ENCODE peak calls at places on chromosomes 16 and 17, in five cellular contexts. K is ELR; X is left kidney; G is effector memory CD8-positive, alpha-beta T cell; P is osteocyte. I is an unnamed sample.

GRCh38 chr17:56896968-56897359 is 16.9 kb downstream of the TRIM25 start:
- DNase-seq in P (no peak), X (no peak), G (no peak), K (no peak), I (no peak)

GRCh38 chr16:77869997-77870813 is 81.8 kb downstream of the VAT1L start:
- DNase-seq in P (no peak), G (no peak), X (peak), K (no peak), I (no peak)

GRCh38 chr17:59165933-59166342 is 10.4 kb downstream of the PRR11 start:
- DNase-seq in K (peak), G (peak), P (peak), X (peak), I (peak)

GRCh38 chr17:45430738-45431530 is 1.7 kb downstream of the ARHGAP27 start:
- DNase-seq in K (peak), G (no peak), P (no peak), X (peak), I (no peak)

GRCh38 chr17:3004925-3005324 is 58.5 kb downstream of the OR1D5 start:
- DNase-seq in P (no peak), K (no peak), X (peak), G (no peak), I (no peak)

GRCh38 chr16:679808-680624 is at the start of gene STUB1:
- DNase-seq in X (peak), G (peak), K (peak), P (peak), I (peak)

GRCh38 chr16:11781773-11782172 is 15.3 kb downstream of the ZC3H7A start:
- DNase-seq in X (peak), G (no peak), K (no peak), P (no peak), I (no peak)

GRCh38 chr17:32546031-32546444 is 59.2 kb downstream of the CDK5R1 start:
- DNase-seq in X (peak), P (no peak), K (peak), G (no peak), I (no peak)

GRCh38 chr17:67546578-67547527 is 169.8 kb downstream of the PITPNC1 start:
- DNase-seq in K (no peak), X (peak), P (no peak), G (no peak), I (peak)

GRCh38 chr16:12344577-12345343 is 368.2 kb downstream of the SNX29 start:
- DNase-seq in P (no peak), K (no peak), G (no peak), X (no peak), I (no peak)

GRCh38 chr17:3695723-3696411 is at the start of gene P2RX5:
- DNase-seq in X (peak), K (peak), P (no peak), G (peak), I (no peak)

GRCh38 chr16:72673118-72673517 is 374.8 kb downstream of the ZFHX3 start:
- DNase-seq in X (peak), G (no peak), P (no peak), K (peak), I (no peak)

GRCh38 chr16:57067347-57067746 is 25.0 kb upstream of the CPNE2 start:
- DNase-seq in G (no peak), X (no peak), P (no peak), K (no peak), I (no peak)

GRCh38 chr16:77043076-77043475 is 147.9 kb upstream of the MON1B start:
- DNase-seq in K (peak), X (peak), G (no peak), P (no peak), I (no peak)

GRCh38 chr17:38733315-38734234 is 3.4 kb downstream of the CISD3 start:
- DNase-seq in G (no peak), K (peak), X (peak), P (no peak), I (no peak)

GRCh38 chr16:46980926-46981325 is 7.5 kb upstream of the DNAJA2 start:
- DNase-seq in P (no peak), G (no peak), K (no peak), X (no peak), I (no peak)

GRCh38 chr17:39738568-39738901 is 797 bp downstream of the GRB7 start:
- DNase-seq in X (peak), P (no peak), K (peak), G (peak), I (no peak)

GRCh38 chr16:14202697-14203096 is 131.6 kb downstream of the MRTFB start:
- DNase-seq in X (no peak), P (no peak), G (no peak), K (peak), I (no peak)

GRCh38 chr17:13885550-13885949 is 183.8 kb upstream of the COX10 start:
- DNase-seq in K (no peak), G (no peak), X (no peak), P (no peak), I (no peak)

GRCh38 chr16:96935-97381 is 18.9 kb downstream of the MPG start:
- DNase-seq in X (peak), G (peak), P (peak), K (peak), I (peak)

GRCh38 chr17:57517216-57517518 is 227.9 kb downstream of the CCDC182 start:
- DNase-seq in K (no peak), G (no peak), P (no peak), X (no peak), I (no peak)

GRCh38 chr17:14204084-14204483 is 32.6 kb downstream of the CDRT15 start:
- DNase-seq in P (peak), G (no peak), K (no peak), X (no peak), I (no peak)

GRCh38 chr16:89042711-89043551 is 50.7 kb upstream of the ACSF3 start:
- DNase-seq in P (no peak), G (no peak), X (no peak), K (no peak), I (no peak)

GRCh38 chr17:75692976-75693375 is 25.8 kb downstream of the SAP30BP start:
- DNase-seq in X (no peak), G (no peak), P (no peak), K (peak), I (no peak)

GRCh38 chr16:1057252-1057932 is 15.2 kb upstream of the SSTR5 start:
- DNase-seq in K (peak), G (peak), P (no peak), X (no peak), I (no peak)

GRCh38 chr17:30824356-30825145 is at the start of gene CRLF3:
- DNase-seq in P (peak), X (peak), G (peak), K (peak), I (peak)

GRCh38 chr17:5667871-5668270 is 83.6 kb upstream of the NLRP1 start:
- DNase-seq in X (peak), P (no peak), K (peak), G (no peak), I (no peak)

GRCh38 chr16:22670551-22670970 is 143.4 kb upstream of the HS3ST2 start:
- DNase-seq in P (peak), K (peak), G (no peak), X (peak), I (no peak)

GRCh38 chr16:82298472-82298871 is 128.4 kb upstream of the MPHOSPH6 start:
- DNase-seq in K (no peak), G (no peak), P (no peak), X (peak), I (no peak)

GRCh38 chr16:2482181-2483107 is 7.5 kb downstream of the TBC1D24 start:
- DNase-seq in X (peak), K (peak), P (no peak), G (no peak), I (no peak)

GRCh38 chr17:64769712-64770111 is 107.6 kb upstream of the SMURF2 start:
- DNase-seq in X (no peak), K (no peak), P (peak), G (no peak), I (no peak)

GRCh38 chr16:54655171-54655590 is 275.5 kb upstream of the IRX5 start:
- DNase-seq in G (no peak), P (no peak), X (peak), K (no peak), I (no peak)